ENCODE peak calls at places on chromosome X, in five cellular contexts. One of them, this sample, is unnamed.
A peak's percentile ranks its signal among the peaks of the same experiment; 100 is the strongest.

GRCh38 chrX:96407043-96407442 is 277.6 kb upstream of the DIAPH2 start:
- DNase-seq in AG09309: no peak
- DNase-seq in MV-4-11: no peak
- DNase-seq in activated effector memory CD4-positive, alpha-beta T cell treated with Interleukin-2 at 50 U/mL for 16 hours: no peak
- DNase-seq in activated CD4-positive, alpha-beta T cell treated with anti-CD3 and anti-CD28 coated beads for 36 hours: no peak
- DNase-seq in this sample: no peak

GRCh38 chrX:55546956-55547355 is 57.3 kb upstream of the USP51 start:
- DNase-seq in activated effector memory CD4-positive, alpha-beta T cell treated with Interleukin-2 at 50 U/mL for 16 hours: no peak
- DNase-seq in AG09309: no peak
- DNase-seq in MV-4-11: peak; percentile 57
- DNase-seq in activated CD4-positive, alpha-beta T cell treated with anti-CD3 and anti-CD28 coated beads for 36 hours: no peak
- DNase-seq in this sample: no peak

GRCh38 chrX:70196961-70197805 is 19.9 kb downstream of the DGAT2L6 start:
- DNase-seq in AG09309: peak; percentile 7
- DNase-seq in activated effector memory CD4-positive, alpha-beta T cell treated with Interleukin-2 at 50 U/mL for 16 hours: peak; percentile 28
- DNase-seq in activated CD4-positive, alpha-beta T cell treated with anti-CD3 and anti-CD28 coated beads for 36 hours: peak; percentile 78
- DNase-seq in MV-4-11: no peak
- DNase-seq in this sample: peak; percentile 78

GRCh38 chrX:30904186-30904585 is 15.1 kb upstream of the TAB3 start:
- DNase-seq in activated CD4-positive, alpha-beta T cell treated with anti-CD3 and anti-CD28 coated beads for 36 hours: no peak
- DNase-seq in MV-4-11: no peak
- DNase-seq in AG09309: no peak
- DNase-seq in activated effector memory CD4-positive, alpha-beta T cell treated with Interleukin-2 at 50 U/mL for 16 hours: no peak
- DNase-seq in this sample: no peak

GRCh38 chrX:103254921-103255455 is at the start of gene TCEAL8:
- DNase-seq in MV-4-11: peak; percentile 51
- DNase-seq in AG09309: no peak
- DNase-seq in activated CD4-positive, alpha-beta T cell treated with anti-CD3 and anti-CD28 coated beads for 36 hours: peak; percentile 82
- DNase-seq in activated effector memory CD4-positive, alpha-beta T cell treated with Interleukin-2 at 50 U/mL for 16 hours: peak; percentile 29
- DNase-seq in this sample: peak; percentile 61

GRCh38 chrX:24347871-24348270 is 12.6 kb upstream of the SUPT20HL1 start:
- DNase-seq in MV-4-11: no peak
- DNase-seq in activated CD4-positive, alpha-beta T cell treated with anti-CD3 and anti-CD28 coated beads for 36 hours: no peak
- DNase-seq in AG09309: no peak
- DNase-seq in activated effector memory CD4-positive, alpha-beta T cell treated with Interleukin-2 at 50 U/mL for 16 hours: no peak
- DNase-seq in this sample: no peak

GRCh38 chrX:10314530-10315104 is 157.8 kb downstream of the CLCN4 start:
- DNase-seq in activated effector memory CD4-positive, alpha-beta T cell treated with Interleukin-2 at 50 U/mL for 16 hours: no peak
- DNase-seq in MV-4-11: no peak
- DNase-seq in activated CD4-positive, alpha-beta T cell treated with anti-CD3 and anti-CD28 coated beads for 36 hours: no peak
- DNase-seq in AG09309: no peak
- DNase-seq in this sample: no peak

GRCh38 chrX:338836-339400 is 20.3 kb upstream of the GTPBP6 start:
- DNase-seq in AG09309: no peak
- DNase-seq in activated CD4-positive, alpha-beta T cell treated with anti-CD3 and anti-CD28 coated beads for 36 hours: no peak
- DNase-seq in MV-4-11: no peak
- DNase-seq in activated effector memory CD4-positive, alpha-beta T cell treated with Interleukin-2 at 50 U/mL for 16 hours: no peak
- DNase-seq in this sample: no peak

GRCh38 chrX:108313662-108314061 is 124.6 kb downstream of the COL4A6 start:
- DNase-seq in activated effector memory CD4-positive, alpha-beta T cell treated with Interleukin-2 at 50 U/mL for 16 hours: no peak
- DNase-seq in activated CD4-positive, alpha-beta T cell treated with anti-CD3 and anti-CD28 coated beads for 36 hours: no peak
- DNase-seq in MV-4-11: no peak
- DNase-seq in AG09309: no peak
- DNase-seq in this sample: no peak

GRCh38 chrX:72348247-72348979 is 42.7 kb upstream of the CITED1 start:
- DNase-seq in activated effector memory CD4-positive, alpha-beta T cell treated with Interleukin-2 at 50 U/mL for 16 hours: no peak
- DNase-seq in MV-4-11: no peak
- DNase-seq in AG09309: no peak
- DNase-seq in activated CD4-positive, alpha-beta T cell treated with anti-CD3 and anti-CD28 coated beads for 36 hours: peak; percentile 39
- DNase-seq in this sample: no peak

GRCh38 chrX:18961686-18962085 is 22.2 kb downstream of the PHKA2 start:
- DNase-seq in AG09309: no peak
- DNase-seq in MV-4-11: peak; percentile 73
- DNase-seq in activated CD4-positive, alpha-beta T cell treated with anti-CD3 and anti-CD28 coated beads for 36 hours: no peak
- DNase-seq in activated effector memory CD4-positive, alpha-beta T cell treated with Interleukin-2 at 50 U/mL for 16 hours: no peak
- DNase-seq in this sample: no peak

GRCh38 chrX:75623535-75623934 is 100.7 kb upstream of the ZDHHC15 start:
- DNase-seq in MV-4-11: no peak
- DNase-seq in activated effector memory CD4-positive, alpha-beta T cell treated with Interleukin-2 at 50 U/mL for 16 hours: no peak
- DNase-seq in activated CD4-positive, alpha-beta T cell treated with anti-CD3 and anti-CD28 coated beads for 36 hours: peak; percentile 5
- DNase-seq in AG09309: no peak
- DNase-seq in this sample: peak; percentile 0

GRCh38 chrX:70226048-70226447 is 8.4 kb upstream of the AWAT1 start:
- DNase-seq in activated CD4-positive, alpha-beta T cell treated with anti-CD3 and anti-CD28 coated beads for 36 hours: no peak
- DNase-seq in MV-4-11: no peak
- DNase-seq in AG09309: no peak
- DNase-seq in activated effector memory CD4-positive, alpha-beta T cell treated with Interleukin-2 at 50 U/mL for 16 hours: no peak
- DNase-seq in this sample: no peak

GRCh38 chrX:149037301-149037700 is 467.8 kb downstream of the IDS start:
- DNase-seq in activated effector memory CD4-positive, alpha-beta T cell treated with Interleukin-2 at 50 U/mL for 16 hours: no peak
- DNase-seq in AG09309: no peak
- DNase-seq in activated CD4-positive, alpha-beta T cell treated with anti-CD3 and anti-CD28 coated beads for 36 hours: no peak
- DNase-seq in MV-4-11: no peak
- DNase-seq in this sample: no peak

GRCh38 chrX:1853916-1854315 is 239.1 kb downstream of the ASMT start:
- DNase-seq in MV-4-11: no peak
- DNase-seq in activated effector memory CD4-positive, alpha-beta T cell treated with Interleukin-2 at 50 U/mL for 16 hours: no peak
- DNase-seq in activated CD4-positive, alpha-beta T cell treated with anti-CD3 and anti-CD28 coated beads for 36 hours: no peak
- DNase-seq in AG09309: no peak
- DNase-seq in this sample: no peak

GRCh38 chrX:23118890-23119527 is 119.2 kb downstream of the DDX53 start:
- DNase-seq in MV-4-11: no peak
- DNase-seq in activated effector memory CD4-positive, alpha-beta T cell treated with Interleukin-2 at 50 U/mL for 16 hours: no peak
- DNase-seq in activated CD4-positive, alpha-beta T cell treated with anti-CD3 and anti-CD28 coated beads for 36 hours: no peak
- DNase-seq in AG09309: no peak
- DNase-seq in this sample: no peak

GRCh38 chrX:15298201-15298600 is 17.2 kb downstream of the ASB11 start:
- DNase-seq in MV-4-11: peak; percentile 42
- DNase-seq in activated effector memory CD4-positive, alpha-beta T cell treated with Interleukin-2 at 50 U/mL for 16 hours: no peak
- DNase-seq in activated CD4-positive, alpha-beta T cell treated with anti-CD3 and anti-CD28 coated beads for 36 hours: no peak
- DNase-seq in AG09309: no peak
- DNase-seq in this sample: no peak